ENCODE peak calls at places on chromosome 1, in seven cellular contexts. S is prostate gland, F is tibial artery, Q is lung, M is IMR-90, R is pancreas, B is adrenal gland. W is an unnamed sample. For H3K4me1, the result is how much of the 10 kb centered on the place peaks cover.

GRCh38 chr1:10881046-10881445 is 84.6 kb upstream of the CASZ1 start:
- DNase-seq in F (no peak), S (no peak), B (no peak), Q (no peak), R (no peak), M (no peak), W (no peak)

GRCh38 chr1:182740120-182740519 is 49.5 kb upstream of the NPL start:
- DNase-seq in Q (no peak), B (no peak), F (no peak), S (no peak), R (no peak), M (no peak), W (no peak)

GRCh38 chr1:207045466-207045865 is 5.5 kb downstream of the YOD1 start:
- DNase-seq in F (no peak), S (no peak), R (no peak), M (no peak), B (no peak), Q (no peak), W (no peak)

GRCh38 chr1:85240659-85241058 is 18.8 kb downstream of the C1orf52 start:
- DNase-seq in F (no peak), Q (no peak), S (no peak), R (no peak), B (no peak), M (no peak), W (no peak)

GRCh38 chr1:57468661-57469523 is 45.0 kb upstream of the DAB1 start:
- DNase-seq in M (peak), B (no peak), Q (no peak), S (no peak), R (no peak), F (no peak), W (no peak)

GRCh38 chr1:185157599-185158469 is 867 bp downstream of the SWT1 start:
- DNase-seq in S (peak), M (peak), Q (no peak), B (peak), R (no peak), F (no peak), W (no peak)

GRCh38 chr1:156618853-156619581 is at the start of gene HAPLN2:
- DNase-seq in M (no peak), R (no peak), S (no peak), F (no peak), B (no peak), Q (no peak), W (no peak)

GRCh38 chr1:97943354-97943753 is 22.5 kb upstream of the DPYD start:
- DNase-seq in R (no peak), F (no peak), M (peak), S (no peak), Q (no peak), B (no peak), W (no peak)

GRCh38 chr1:16146888-16147614 is 8.8 kb downstream of the EPHA2 start:
- DNase-seq in B (no peak), S (no peak), F (no peak), M (peak), R (no peak), Q (no peak), W (no peak)

GRCh38 chr1:10378071-10378841 is 20.6 kb upstream of the PGD start:
- DNase-seq in M (peak), R (no peak), B (peak), S (no peak), Q (peak), F (no peak), W (no peak)

GRCh38 chr1:39128959-39129358 is 75.5 kb upstream of the MACF1 start:
- DNase-seq in S (peak), B (no peak), R (peak), Q (peak), F (no peak), M (no peak), W (no peak)

GRCh38 chr1:9589144-9589718 is 520 bp downstream of the TMEM201 start:
- DNase-seq in F (peak), B (no peak), M (peak), Q (peak), R (peak), S (no peak), W (no peak)

GRCh38 chr1:228141871-228142615 is 2.0 kb downstream of the GUK1 start:
- DNase-seq in B (peak), Q (no peak), S (no peak), F (peak), M (peak), R (no peak), W (no peak)
- TF ChIP-seq CTCF in B (no peak), Q (no peak), S (no peak), F (no peak), M (no peak), R (no peak), W (no peak)

GRCh38 chr1:234620272-234620711 is 10.3 kb upstream of the IRF2BP2 start:
- DNase-seq in M (no peak), B (no peak), S (no peak), F (no peak), Q (no peak), R (no peak), W (no peak)
- H3K4me1 ChIP-seq in M (under half), B (under half), S (under half), F (under half), Q (under half), R (half or more), W (under half)

GRCh38 chr1:202600432-202601041 is 109.7 kb downstream of the SYT2 start:
- DNase-seq in B (no peak), F (no peak), M (no peak), R (no peak), S (no peak), Q (no peak), W (no peak)
- TF ChIP-seq CTCF in B (no peak), F (no peak), M (no peak), R (no peak), S (no peak), Q (no peak), W (no peak)

DNA sequence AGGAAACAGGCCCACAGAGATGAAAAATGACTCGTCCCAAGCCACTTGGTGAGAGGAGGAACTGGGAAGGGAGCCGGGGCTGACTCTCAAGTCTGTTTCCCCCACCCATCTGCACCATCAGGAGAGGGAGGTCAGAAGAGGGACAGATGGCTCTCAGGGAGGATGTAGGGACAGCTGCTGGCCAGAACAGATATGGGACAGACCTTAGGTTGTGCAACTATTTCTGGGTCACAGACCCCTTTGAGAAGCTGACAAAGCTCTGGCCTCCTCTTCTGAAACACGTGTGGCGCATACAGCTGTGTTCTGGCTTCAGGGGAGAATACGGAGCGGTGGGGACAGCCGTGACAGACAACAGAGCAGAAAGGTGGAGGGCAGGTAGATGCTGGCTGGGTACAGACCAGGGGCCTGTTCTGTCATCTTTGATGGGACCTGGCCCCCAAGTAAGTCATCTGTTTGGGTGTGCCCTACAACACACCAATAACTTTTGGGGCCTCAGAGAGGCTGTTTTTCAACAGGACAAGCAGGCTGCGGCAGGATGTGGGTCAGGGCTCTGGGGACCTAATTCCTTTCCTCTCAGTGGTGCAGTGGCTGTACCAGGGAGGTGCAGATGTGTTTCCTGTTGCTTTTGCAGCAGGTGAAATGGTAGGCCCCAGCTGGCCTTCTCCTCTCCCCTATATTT is 7.3 kb downstream of the SH3BGRL3 start:
- DNase-seq in M (peak), B (no peak), Q (no peak), F (no peak), R (no peak), S (no peak), W (no peak)
- H3K4me1 ChIP-seq in M (under half), B (under half), Q (under half), F (under half), R (under half), S (under half), W (under half)

GRCh38 chr1:63915121-63915520 is 141.3 kb downstream of the ROR1 start:
- DNase-seq in S (no peak), Q (no peak), M (peak), F (no peak), R (no peak), B (no peak), W (no peak)
- TF ChIP-seq CTCF in S (no peak), Q (no peak), M (peak), F (peak), R (no peak), B (no peak), W (no peak)

DNA sequence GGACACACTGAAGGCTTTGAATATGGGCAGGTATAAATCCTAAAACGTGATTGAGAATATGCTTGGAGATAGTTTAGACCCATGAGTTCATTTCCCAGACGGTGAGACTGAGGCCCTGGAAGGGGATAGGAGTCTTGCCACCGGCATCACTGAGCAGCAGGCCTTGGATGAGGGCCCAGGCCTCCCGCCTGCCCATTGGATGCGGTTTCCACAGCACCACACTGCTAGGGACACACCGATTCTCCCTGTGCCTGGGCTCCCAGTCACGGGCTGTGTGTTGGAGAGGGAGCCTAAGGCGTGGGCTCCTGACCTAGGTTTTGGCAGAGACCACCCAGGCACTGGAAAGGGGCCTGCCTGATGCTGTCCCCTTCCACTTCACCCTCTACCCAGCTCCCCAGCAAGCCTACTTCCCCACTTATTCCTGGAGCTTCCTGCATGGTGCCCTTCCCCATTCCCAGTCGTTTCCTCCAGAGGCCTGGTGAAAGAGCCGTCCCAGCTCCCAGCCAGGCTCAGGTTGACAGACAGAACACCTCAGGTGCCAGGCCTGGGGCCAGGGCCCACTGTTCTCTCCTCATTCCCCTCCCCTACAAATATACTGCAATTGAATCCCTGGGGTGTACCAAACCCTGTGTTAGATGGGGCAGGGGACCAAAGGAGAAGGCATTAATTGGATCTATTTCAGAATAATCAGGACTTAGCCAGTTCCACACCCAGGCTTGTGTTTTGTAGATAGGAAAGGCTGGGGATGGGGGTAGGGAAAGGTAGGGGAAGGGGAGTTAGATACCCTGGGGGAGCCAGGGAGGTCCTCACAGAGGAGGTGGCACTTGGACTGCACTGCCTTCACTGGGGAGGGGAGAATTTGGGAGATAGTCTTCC is 3.4 kb downstream of the FOXO6 start:
- DNase-seq in S (no peak), Q (no peak), M (no peak), B (no peak), R (no peak), F (no peak), W (no peak)
- H3K4me1 ChIP-seq in S (under half), Q (under half), M (under half), B (under half), R (under half), F (under half), W (under half)